ENCODE peak calls at places on chromosomes 6 and 20, in nine cellular contexts. L is right cardiac atrium; W is CD4-positive, CD25-positive, alpha-beta regulatory T cell; P is neuronal stem cell; D is AG04450; Q is psoas muscle; I is DND-41; V is CD8-positive, alpha-beta T cell; T is lower lobe of right lung. R is an unnamed sample.

GRCh38 chr6:41846666-41847237 is 48.4 kb downstream of the USP49 start:
- DNase-seq in V (peak), D (peak), P (peak), T (no peak), L (no peak), Q (no peak), W (peak), I (peak), R (peak)

GRCh38 chr20:48275325-48275724 is 490.0 kb upstream of the SULF2 start:
- DNase-seq in P (no peak), D (no peak), I (no peak), Q (no peak), T (no peak), W (no peak), V (no peak), L (no peak), R (no peak)

GRCh38 chr6:108560463-108561308 is at the start of gene FOXO3:
- DNase-seq in V (peak), I (no peak), D (no peak), T (peak), Q (peak), P (peak), L (peak), W (peak), R (peak)

GRCh38 chr6:38100380-38100779 is 280.9 kb downstream of the ZFAND3 start:
- DNase-seq in D (no peak), P (no peak), V (no peak), I (no peak), W (no peak), T (no peak), Q (no peak), L (no peak), R (no peak)

GRCh38 chr6:36636687-36637418 is 41.7 kb upstream of the CDKN1A start:
- DNase-seq in V (no peak), W (no peak), P (no peak), I (no peak), D (no peak), Q (no peak), T (no peak), L (no peak), R (no peak)

GRCh38 chr6:148379481-148379880 is 36.8 kb downstream of the SASH1 start:
- DNase-seq in P (no peak), I (no peak), W (no peak), Q (no peak), L (no peak), T (no peak), V (no peak), D (no peak), R (no peak)

GRCh38 chr20:23627501-23627900 is 10.3 kb downstream of the CST3 start:
- DNase-seq in Q (no peak), W (no peak), I (no peak), T (no peak), P (no peak), D (no peak), L (no peak), V (no peak), R (no peak)

GRCh38 chr6:6696867-6697531 is 108.5 kb downstream of the LY86 start:
- DNase-seq in W (no peak), Q (peak), D (no peak), L (peak), P (peak), V (no peak), T (peak), I (peak), R (peak)

GRCh38 chr20:11895832-11896484 is 21.7 kb upstream of the BTBD3 start:
- DNase-seq in D (no peak), L (no peak), W (no peak), Q (no peak), V (no peak), T (no peak), P (no peak), I (no peak), R (no peak)

GRCh38 chr20:48547682-48548081 is 280.1 kb downstream of the PREX1 start:
- DNase-seq in Q (no peak), D (no peak), P (no peak), V (no peak), T (no peak), I (no peak), W (no peak), L (no peak), R (no peak)

GRCh38 chr20:17470521-17470920 is 60.7 kb downstream of the BFSP1 start:
- DNase-seq in P (no peak), Q (no peak), I (no peak), W (no peak), D (no peak), T (no peak), L (no peak), V (no peak), R (no peak)

GRCh38 chr20:40956503-40956902 is 72.1 kb upstream of the TOP1 start:
- DNase-seq in T (no peak), W (no peak), L (no peak), I (peak), Q (no peak), V (no peak), D (no peak), P (no peak), R (no peak)

GRCh38 chr6:151111670-151112069 is 128.1 kb upstream of the AKAP12 start:
- DNase-seq in I (no peak), W (no peak), V (no peak), Q (no peak), T (no peak), D (no peak), P (no peak), L (no peak), R (no peak)

GRCh38 chr6:148747145-148747492 is 289 bp downstream of the UST start:
- DNase-seq in P (peak), Q (peak), T (peak), W (no peak), I (no peak), L (peak), V (peak), D (no peak), R (no peak)

GRCh38 chr20:55415567-55416142 is 589.7 kb downstream of the CBLN4 start:
- DNase-seq in Q (no peak), L (no peak), W (no peak), D (no peak), T (no peak), I (no peak), V (no peak), P (peak), R (peak)

GRCh38 chr20:51199920-51200319 is 177.0 kb upstream of the KCNG1 start:
- DNase-seq in T (no peak), V (no peak), P (no peak), Q (no peak), L (no peak), D (no peak), I (no peak), W (no peak), R (no peak)

GRCh38 chr20:37991506-37992302 is 41.6 kb downstream of the TTI1 start:
- DNase-seq in W (no peak), V (no peak), I (no peak), L (no peak), T (no peak), P (no peak), Q (no peak), D (no peak), R (no peak)

GRCh38 chr20:61595216-61595615 is 343.2 kb downstream of the CDH4 start:
- DNase-seq in P (no peak), D (no peak), W (no peak), Q (no peak), V (no peak), I (no peak), T (no peak), L (no peak), R (no peak)

GRCh38 chr20:56860413-56860812 is 231.3 kb downstream of the TFAP2C start:
- DNase-seq in W (no peak), T (no peak), V (no peak), P (no peak), Q (no peak), L (no peak), I (no peak), D (no peak), R (no peak)

GRCh38 chr6:68710496-68710895 is 75.4 kb downstream of the ADGRB3 start:
- DNase-seq in T (no peak), W (no peak), L (no peak), V (no peak), I (no peak), D (no peak), Q (no peak), P (no peak), R (no peak)

GRCh38 chr20:10508060-10508459 is 73.0 kb downstream of the SLX4IP start:
- DNase-seq in P (no peak), T (no peak), L (peak), I (no peak), W (no peak), Q (no peak), V (no peak), D (no peak), R (no peak)

GRCh38 chr6:1670711-1671462 is 61.2 kb downstream of the FOXC1 start:
- DNase-seq in V (no peak), D (no peak), T (no peak), L (no peak), W (no peak), I (peak), Q (no peak), P (peak), R (peak)

GRCh38 chr6:37628611-37629320 is 68.9 kb downstream of the MDGA1 start:
- DNase-seq in I (no peak), D (peak), P (no peak), L (no peak), Q (no peak), T (no peak), W (no peak), V (no peak), R (no peak)

GRCh38 chr20:44618318-44618731 is 33.2 kb downstream of the ADA start:
- DNase-seq in V (peak), W (peak), P (no peak), L (peak), Q (no peak), I (no peak), D (no peak), T (no peak), R (no peak)

GRCh38 chr6:146861716-146862115 is 262.9 kb downstream of the ADGB start:
- DNase-seq in L (no peak), P (no peak), V (no peak), T (no peak), Q (no peak), D (no peak), I (no peak), W (no peak), R (no peak)

GRCh38 chr20:7180261-7181045 is 413.0 kb downstream of the BMP2 start:
- DNase-seq in P (no peak), Q (no peak), V (no peak), W (no peak), I (no peak), L (no peak), D (no peak), T (no peak), R (peak)

GRCh38 chr6:117483004-117483644 is 650 bp downstream of the DCBLD1 start:
- DNase-seq in I (no peak), D (no peak), P (peak), T (peak), V (no peak), W (no peak), Q (peak), L (peak), R (peak)

GRCh38 chr6:157096105-157096504 is 227.2 kb downstream of the TMEM242 start:
- DNase-seq in D (no peak), Q (no peak), P (no peak), L (no peak), W (no peak), I (no peak), V (no peak), T (no peak), R (no peak)
- H3K27ac ChIP-seq in D (no peak), Q (no peak), P (no peak), L (no peak), W (no peak), I (no peak), V (no peak), T (peak), R (no peak)

GRCh38 chr20:46356195-46357029 is 48.1 kb upstream of the CDH22 start:
- DNase-seq in P (no peak), Q (no peak), V (no peak), I (no peak), T (no peak), D (no peak), L (peak), W (no peak), R (no peak)
- H3K27ac ChIP-seq in P (no peak), Q (peak), V (peak), I (no peak), T (no peak), D (no peak), L (no peak), W (peak), R (peak)

GRCh38 chr6:155521719-155522118 is 66.1 kb upstream of the NOX3 start:
- DNase-seq in V (no peak), Q (no peak), T (no peak), P (no peak), W (no peak), D (no peak), I (no peak), L (no peak), R (no peak)

GRCh38 chr6:155527443-155527842 is 71.8 kb upstream of the NOX3 start:
- DNase-seq in L (no peak), I (no peak), W (no peak), V (no peak), T (no peak), P (no peak), D (no peak), Q (no peak), R (no peak)

GRCh38 chr6:155520078-155520477 is 64.4 kb upstream of the NOX3 start:
- DNase-seq in P (no peak), Q (no peak), T (no peak), V (no peak), I (no peak), W (no peak), D (no peak), L (no peak), R (no peak)

GRCh38 chr6:155524249-155524651 is 68.6 kb upstream of the NOX3 start:
- DNase-seq in I (no peak), L (no peak), W (no peak), T (no peak), V (no peak), P (no peak), Q (no peak), D (no peak), R (peak)

GRCh38 chr6:155523821-155524238 is 68.2 kb upstream of the NOX3 start:
- DNase-seq in P (peak), D (no peak), Q (no peak), W (no peak), I (no peak), T (no peak), L (no peak), V (no peak), R (no peak)
- H3K27ac ChIP-seq in P (no peak), D (no peak), Q (no peak), W (no peak), I (no peak), T (no peak), L (no peak), V (no peak), R (peak)

GRCh38 chr6:20230720-20231119 is 18.5 kb upstream of the MBOAT1 start:
- DNase-seq in T (no peak), I (no peak), W (no peak), L (no peak), P (no peak), V (no peak), D (no peak), Q (no peak), R (no peak)

GRCh38 chr6:20232188-20232587 is 19.9 kb upstream of the MBOAT1 start:
- DNase-seq in W (no peak), P (no peak), L (no peak), V (no peak), T (no peak), Q (no peak), I (no peak), D (no peak), R (no peak)

GRCh38 chr6:20233007-20233730 is 20.9 kb upstream of the MBOAT1 start:
- DNase-seq in P (no peak), D (no peak), I (no peak), W (no peak), V (no peak), Q (no peak), L (peak), T (no peak), R (no peak)

GRCh38 chr6:20227350-20227749 is 15.1 kb upstream of the MBOAT1 start:
- DNase-seq in W (no peak), T (no peak), P (no peak), V (no peak), D (no peak), L (no peak), Q (no peak), I (no peak), R (no peak)

GRCh38 chr6:20229881-20230280 is 17.6 kb upstream of the MBOAT1 start:
- DNase-seq in I (no peak), D (no peak), T (no peak), W (no peak), Q (no peak), V (no peak), P (no peak), L (no peak), R (no peak)
- H3K27ac ChIP-seq in I (no peak), D (no peak), T (no peak), W (no peak), Q (no peak), V (no peak), P (no peak), L (no peak), R (no peak)

GRCh38 chr6:133551847-133552331 is 310.7 kb downstream of the EYA4 start:
- DNase-seq in Q (peak), W (no peak), T (peak), D (peak), I (no peak), V (no peak), P (no peak), L (peak), R (peak)
- H3K27ac ChIP-seq in Q (peak), W (no peak), T (no peak), D (peak), I (no peak), V (no peak), P (peak), L (peak), R (no peak)

DNA sequence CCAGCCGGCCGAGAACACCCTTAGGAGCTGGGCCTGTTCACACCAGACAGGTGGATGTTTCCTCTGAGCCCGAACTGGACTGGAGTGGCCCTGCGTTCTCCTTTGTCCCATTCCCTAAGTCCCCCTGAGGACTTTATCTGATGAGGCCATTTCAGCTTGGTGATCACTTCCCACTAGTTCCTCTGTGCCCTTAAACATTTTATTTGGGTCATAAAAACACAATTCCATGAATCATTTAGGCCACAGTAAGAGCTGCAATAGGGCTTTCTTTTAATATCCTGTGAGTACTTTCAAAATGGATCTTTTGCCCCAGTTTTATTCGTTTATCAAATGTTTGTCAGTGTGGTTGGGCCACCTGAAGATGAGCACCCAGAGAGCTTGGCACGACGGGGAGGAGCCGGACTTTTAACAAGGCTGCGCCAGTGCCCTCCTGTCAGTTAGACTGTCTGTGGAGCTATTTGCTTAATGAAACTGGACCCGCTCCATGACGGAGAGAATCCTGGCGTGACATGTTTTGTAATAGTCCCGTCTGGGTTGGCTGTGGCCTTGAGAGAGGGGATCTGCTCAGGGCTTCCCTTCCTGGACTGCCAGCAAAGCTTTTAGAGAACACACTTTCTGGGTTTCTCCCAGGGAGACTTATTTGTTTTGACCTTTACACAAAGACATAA is 53.5 kb downstream of the ZDHHC14 start:
- DNase-seq in T (no peak), L (peak), Q (peak), I (no peak), P (no peak), W (no peak), V (no peak), D (no peak), R (no peak)
- H3K27ac ChIP-seq in T (no peak), L (peak), Q (peak), I (no peak), P (no peak), W (no peak), V (no peak), D (no peak), R (no peak)

DNA sequence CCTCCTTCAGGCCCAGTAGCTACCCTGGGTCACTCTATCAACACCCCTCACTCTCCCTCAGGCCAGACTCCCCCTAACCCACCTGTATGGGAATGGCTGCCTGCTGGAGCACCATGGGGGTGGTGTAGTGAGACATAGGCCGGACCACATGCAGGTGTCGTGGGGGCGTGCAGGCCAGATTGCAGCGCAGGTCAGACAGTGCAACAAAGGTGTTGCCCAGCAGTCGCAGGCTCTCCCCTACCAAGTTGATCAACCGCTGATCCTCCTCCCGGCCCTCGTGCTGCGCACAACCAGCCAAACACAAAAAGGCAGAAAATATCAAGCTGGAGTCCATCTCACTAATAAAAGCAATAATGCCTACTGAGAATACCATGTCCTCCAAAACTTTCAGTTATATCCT is 7.1 kb downstream of the BAG6 start:
- DNase-seq in T (no peak), D (no peak), P (no peak), I (no peak), Q (no peak), L (no peak), V (no peak), W (no peak), R (no peak)
- H3K27ac ChIP-seq in T (no peak), D (no peak), P (no peak), I (no peak), Q (no peak), L (no peak), V (no peak), W (no peak), R (no peak)

GRCh38 chr20:5864873-5865582 is 85.3 kb downstream of the TRMT6 start:
- DNase-seq in V (no peak), Q (no peak), D (no peak), I (no peak), W (peak), P (no peak), T (no peak), L (no peak), R (peak)

GRCh38 chr20:5865604-5866003 is 84.7 kb downstream of the TRMT6 start:
- DNase-seq in W (no peak), Q (no peak), I (no peak), V (no peak), P (no peak), T (no peak), L (no peak), D (no peak), R (peak)

GRCh38 chr20:5871720-5872410 is 78.5 kb downstream of the TRMT6 start:
- DNase-seq in P (no peak), V (no peak), L (no peak), I (no peak), D (no peak), Q (no peak), T (no peak), W (no peak), R (no peak)

DNA sequence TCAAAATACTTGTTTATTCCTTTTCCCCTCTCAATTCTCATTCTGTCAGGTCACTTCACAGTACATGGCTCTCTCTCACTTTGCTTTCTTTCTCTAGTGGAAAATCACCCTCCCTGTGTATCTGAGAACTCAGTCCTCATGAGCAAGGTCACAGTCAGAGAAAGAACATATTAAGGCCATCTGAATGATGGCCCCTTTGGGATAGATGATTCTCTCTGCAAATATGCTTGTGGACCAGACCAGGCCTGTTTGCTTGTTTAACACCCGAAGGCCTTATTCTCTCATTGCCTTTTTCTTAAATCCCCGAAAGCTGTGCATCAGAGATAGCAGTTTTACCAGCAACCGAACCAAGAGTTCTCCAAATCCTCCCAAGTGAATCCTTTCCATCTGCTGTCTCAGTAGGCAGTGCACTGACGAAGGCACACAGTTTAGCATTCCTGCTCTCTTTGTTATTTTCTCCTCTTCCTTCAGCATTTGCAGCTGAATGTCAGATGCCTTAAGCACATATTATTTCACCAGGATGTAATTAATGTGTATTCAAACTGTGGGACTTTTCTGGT is 79.8 kb downstream of the TRMT6 start:
- DNase-seq in T (no peak), I (no peak), L (no peak), P (no peak), W (no peak), V (no peak), D (no peak), Q (no peak), R (no peak)
- H3K27ac ChIP-seq in T (no peak), I (no peak), L (no peak), P (no peak), W (no peak), V (no peak), D (no peak), Q (no peak), R (no peak)